ENCODE peak calls at places on chromosomes 5 and 9, in four cellular contexts. I, J, M and S are unnamed samples.

GRCh38 chr5:17127743-17128231 is 89.6 kb upstream of the BASP1 start:
- DNase-seq in M (peak), I (no peak), J (peak), S (peak)

GRCh38 chr5:139979518-139979917 is 63.6 kb downstream of the NRG2 start:
- DNase-seq in I (no peak), J (no peak), M (no peak), S (no peak)

GRCh38 chr9:95516736-95517558 is at the start of gene PTCH1:
- DNase-seq in M (peak), I (peak), J (no peak), S (peak)

GRCh38 chr5:156913719-156914370 is 49.2 kb downstream of the TIMD4 start:
- DNase-seq in J (no peak), I (no peak), M (no peak), S (no peak)

GRCh38 chr5:165460911-165461310 is 1955.5 kb downstream of the MAT2B start:
- DNase-seq in I (no peak), J (no peak), M (no peak), S (no peak)

GRCh38 chr5:3325206-3325605 is 270.4 kb upstream of the IRX1 start:
- DNase-seq in J (peak), I (no peak), M (no peak), S (no peak)

GRCh38 chr5:2038337-2039179 is 155.8 kb upstream of the IRX4 start:
- DNase-seq in I (peak), M (peak), J (no peak), S (no peak)

GRCh38 chr5:36876965-36877666 is 547 bp downstream of the NIPBL start:
- DNase-seq in M (peak), J (peak), I (peak), S (peak)

GRCh38 chr5:54087436-54087835 is 222.9 kb downstream of the ARL15 start:
- DNase-seq in M (no peak), J (no peak), I (no peak), S (no peak)

GRCh38 chr5:31827862-31828261 is 188.9 kb downstream of the PDZD2 start:
- DNase-seq in J (peak), M (peak), I (no peak), S (no peak)

GRCh38 chr5:165956854-165957253 is 2334.6 kb upstream of the WWC1 start:
- DNase-seq in I (no peak), J (no peak), M (no peak), S (no peak)

GRCh38 chr5:172662596-172662995 is 21.5 kb downstream of the NEURL1B start:
- DNase-seq in J (no peak), I (no peak), M (no peak), S (no peak)

GRCh38 chr9:27386759-27387158 is 89.8 kb upstream of the EQTN start:
- DNase-seq in I (no peak), J (no peak), M (no peak), S (no peak)

GRCh38 chr5:55935371-55935770 is 59.4 kb downstream of the IL6ST start:
- DNase-seq in I (no peak), J (no peak), M (no peak), S (no peak)

GRCh38 chr5:145484195-145484594 is 350.9 kb downstream of the PRELID2 start:
- DNase-seq in I (no peak), M (peak), J (peak), S (peak)

GRCh38 chr5:97150401-97150800 is 8.0 kb upstream of the LIX1 start:
- DNase-seq in M (no peak), I (no peak), J (no peak), S (no peak)

GRCh38 chr9:133701981-133702797 is 36.0 kb downstream of the SARDH start:
- DNase-seq in J (no peak), I (peak), M (no peak), S (no peak)

GRCh38 chr9:125984461-125984860 is 237.3 kb downstream of the PBX3 start:
- DNase-seq in M (no peak), J (no peak), I (no peak), S (no peak)

GRCh38 chr5:175520321-175520720 is 42.0 kb downstream of the SFXN1 start:
- DNase-seq in I (no peak), J (no peak), M (no peak), S (no peak)

GRCh38 chr9:134778841-134779411 is 101.7 kb upstream of the FCN2 start:
- DNase-seq in J (no peak), M (peak), I (no peak), S (peak)

GRCh38 chr5:61735999-61736398 is 403.9 kb downstream of the ZSWIM6 start:
- DNase-seq in M (no peak), I (no peak), J (no peak), S (no peak)

DNA sequence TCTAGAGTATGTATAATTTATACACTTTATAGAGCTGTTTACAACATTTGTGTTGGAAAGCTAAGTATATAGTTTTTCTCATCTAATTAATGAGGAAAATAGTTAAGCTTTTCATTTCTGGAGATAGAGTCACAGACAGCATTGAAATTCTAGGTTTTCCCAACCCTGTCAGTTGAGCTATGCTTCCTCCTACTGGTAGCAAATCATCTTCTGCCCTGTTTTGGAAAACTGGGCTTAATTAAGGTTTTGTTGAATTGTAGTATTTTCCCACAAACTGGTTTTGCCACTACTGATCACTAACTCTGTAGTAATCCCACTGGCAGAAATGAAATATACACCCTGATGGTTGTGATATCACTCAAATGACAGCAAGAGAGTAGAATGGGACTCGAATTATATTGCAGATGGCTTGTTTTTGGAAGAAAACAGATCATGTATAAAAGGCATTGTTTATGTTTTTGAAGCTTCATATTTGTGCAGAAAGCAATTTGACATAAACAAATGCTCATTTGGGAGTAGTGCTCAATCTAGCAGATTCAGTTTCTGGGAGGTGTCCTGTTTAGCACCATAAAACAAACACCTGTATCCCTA is 46.6 kb downstream of the CD180 start:
- DNase-seq in M (peak), J (no peak), I (no peak), S (no peak)
- TF ChIP-seq CTCF in M (peak), J (peak), I (no peak), S (no peak)

GRCh38 chr5:151005187-151005974 is 15.0 kb upstream of the GPX3 start:
- DNase-seq in I (peak), M (no peak), J (no peak), S (no peak)
- TF ChIP-seq CTCF in I (no peak), M (no peak), J (no peak), S (no peak)

GRCh38 chr9:90874194-90874593 is 72.6 kb downstream of the SYK start:
- DNase-seq in I (no peak), J (no peak), M (no peak), S (no peak)
- TF ChIP-seq CTCF in I (no peak), J (no peak), M (no peak), S (no peak)

GRCh38 chr5:149268928-149269557 is 2.6 kb upstream of the AFAP1L1 start:
- DNase-seq in M (peak), I (no peak), J (no peak), S (peak)

GRCh38 chr5:149267241-149267973 is 4.3 kb upstream of the AFAP1L1 start:
- DNase-seq in I (no peak), M (no peak), J (no peak), S (no peak)

GRCh38 chr5:149264432-149265069 is 7.1 kb upstream of the AFAP1L1 start:
- DNase-seq in M (peak), I (no peak), J (no peak), S (peak)

GRCh38 chr5:149262315-149262714 is 9.3 kb upstream of the AFAP1L1 start:
- DNase-seq in J (no peak), I (no peak), M (no peak), S (no peak)

GRCh38 chr5:149265559-149265958 is 6.1 kb upstream of the AFAP1L1 start:
- DNase-seq in J (no peak), I (no peak), M (no peak), S (peak)
- TF ChIP-seq CTCF in J (peak), I (peak), M (peak), S (peak)

DNA sequence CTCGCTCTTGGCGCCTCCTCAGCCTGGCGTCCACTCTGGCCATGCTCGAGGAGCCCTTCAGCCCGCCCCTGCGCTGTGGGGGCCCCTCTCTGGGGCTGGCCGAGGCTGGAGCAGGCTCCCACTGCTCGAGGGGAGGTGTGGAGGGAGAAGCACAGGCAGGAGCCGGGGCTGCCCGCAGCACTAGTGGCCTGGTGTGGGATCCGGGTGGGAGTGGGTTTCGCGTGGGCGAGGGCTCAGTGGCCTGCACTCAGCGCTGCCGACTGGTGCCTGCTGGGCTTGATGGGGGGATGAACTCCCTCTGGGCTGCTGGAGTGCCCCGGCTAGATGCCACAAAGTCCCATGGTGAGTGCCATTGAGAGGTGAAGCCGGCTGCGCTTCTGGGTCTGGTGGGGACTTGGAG is 4.4 kb upstream of the HSPA4 start:
- DNase-seq in I (no peak), M (no peak), J (no peak), S (no peak)
- TF ChIP-seq CTCF in I (no peak), M (no peak), J (no peak), S (no peak)

DNA sequence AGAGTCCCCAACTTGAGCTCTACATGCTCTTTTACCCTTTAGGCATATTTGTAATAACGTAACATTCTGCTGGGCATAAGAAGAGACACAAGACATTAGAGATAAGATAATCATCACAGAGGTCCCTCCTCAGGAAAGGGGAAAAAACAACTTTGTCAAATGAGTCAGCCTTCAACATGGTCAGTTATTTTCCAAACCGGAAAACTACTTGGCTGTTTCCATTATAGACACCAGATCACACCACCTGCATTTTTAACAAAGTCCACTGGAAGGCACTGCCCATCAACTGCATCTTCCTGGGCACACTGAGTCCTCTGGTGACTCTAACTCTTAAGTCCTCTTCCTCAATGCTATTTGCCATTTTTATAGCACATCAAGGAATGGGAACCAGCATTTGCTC is 221.8 kb downstream of the FAM114A2 start:
- DNase-seq in I (no peak), M (no peak), J (no peak), S (no peak)
- TF ChIP-seq CTCF in I (no peak), M (no peak), J (peak), S (no peak)

GRCh38 chr9:104177003-104177611 is 83.0 kb downstream of the SMC2 start:
- DNase-seq in M (peak), J (peak), I (no peak), S (no peak)
- TF ChIP-seq CTCF in M (peak), J (peak), I (peak), S (no peak)

DNA sequence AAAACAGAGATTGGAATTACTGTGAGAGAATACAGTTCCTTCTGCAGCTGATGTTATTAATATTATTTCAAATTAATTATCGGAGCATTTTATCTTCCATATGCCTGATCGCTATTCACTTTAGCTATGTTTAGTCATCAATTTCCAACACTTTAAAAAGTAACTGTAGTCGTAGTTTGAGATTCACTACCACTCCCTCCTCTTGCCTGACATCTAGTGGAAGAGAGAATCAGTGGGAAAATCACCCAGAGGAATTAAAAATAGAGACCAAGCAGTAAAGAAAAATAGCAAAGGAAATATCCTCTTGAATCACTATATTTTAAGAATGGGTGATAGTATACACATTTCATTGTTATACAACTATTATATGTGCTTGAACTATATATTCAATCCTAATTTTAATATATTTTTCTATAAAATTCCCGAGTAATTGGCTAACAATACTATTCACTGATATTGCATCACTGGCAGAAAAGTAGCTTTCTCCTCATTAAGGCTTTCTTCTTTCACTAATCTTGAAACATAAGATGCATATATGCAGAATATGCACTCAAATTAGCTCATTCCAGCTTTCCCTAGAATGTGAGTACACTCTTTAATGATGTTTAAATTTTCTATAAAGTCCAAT is 708.7 kb downstream of the CDH9 start:
- DNase-seq in M (peak), I (no peak), J (no peak), S (no peak)
- TF ChIP-seq CTCF in M (peak), I (no peak), J (peak), S (no peak)

GRCh38 chr5:148730955-148731898 is 76.9 kb upstream of the HTR4 start:
- DNase-seq in J (no peak), M (peak), I (peak), S (peak)
- TF ChIP-seq CTCF in J (peak), M (peak), I (peak), S (peak)

DNA sequence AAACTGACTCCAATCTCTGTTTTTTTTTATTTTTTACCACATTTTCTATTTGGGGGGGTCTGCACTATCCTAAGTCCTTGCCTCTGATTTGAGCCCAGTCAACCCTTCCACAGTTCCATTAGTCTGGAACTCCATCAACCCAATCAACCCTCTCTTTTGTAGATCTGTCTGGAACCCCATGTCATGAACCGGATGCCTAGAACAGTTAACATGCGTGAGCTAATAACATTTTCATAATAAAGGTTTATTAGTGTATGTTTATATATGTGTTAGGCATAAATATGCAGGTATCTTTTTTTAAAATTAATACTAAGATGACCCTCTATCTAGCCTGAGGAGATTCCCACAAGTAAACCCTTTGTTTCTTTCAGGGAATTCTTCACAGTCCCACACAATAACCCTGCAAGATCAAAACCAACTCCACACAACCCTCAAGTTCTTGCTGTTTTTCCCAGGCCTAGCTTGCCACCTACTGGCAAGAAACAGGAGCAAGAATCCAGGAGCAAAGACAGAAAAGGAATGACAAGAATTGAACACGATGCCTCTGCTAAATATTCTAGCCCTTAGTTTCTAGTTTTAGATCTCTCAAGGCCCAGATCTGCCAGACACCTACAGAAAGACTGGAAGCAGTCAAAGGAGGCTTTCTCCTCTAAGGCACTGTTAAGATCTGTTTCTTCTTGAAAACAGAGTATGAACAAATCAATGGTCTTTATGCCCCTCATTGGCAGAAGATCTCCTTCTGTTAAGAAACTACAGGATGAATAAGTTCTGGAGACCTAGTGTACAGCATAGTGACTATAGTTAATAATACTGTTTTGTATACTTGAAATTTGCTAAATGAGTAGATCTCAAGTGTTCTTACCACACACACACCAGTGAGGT is 100.4 kb downstream of the TRIM36 start:
- DNase-seq in J (peak), I (no peak), M (peak), S (peak)
- TF ChIP-seq CTCF in J (peak), I (peak), M (peak), S (no peak)